ENCODE peak calls at places on chromosomes 4 and X, in six cellular contexts. R is GM12891, S is GM12878, D is H1, V is HepG2, K is K562. A is an unnamed sample.

GRCh38 chr4:107035711-107036601 is at the start of gene DKK2:
- DNase-seq in R (no peak), D (peak), S (no peak), V (no peak), K (no peak), A (peak)

GRCh38 chr4:31185014-31185585 is 464.9 kb downstream of the PCDH7 start:
- DNase-seq in R (no peak), S (no peak), V (no peak), K (no peak), D (no peak), A (no peak)

GRCh38 chr4:95038791-95039190 is 281.0 kb downstream of the BMPR1B start:
- DNase-seq in R (no peak), S (no peak), K (no peak), V (no peak), D (no peak), A (no peak)

GRCh38 chr4:140130677-140131076 is 23.3 kb downstream of the MAML3 start:
- DNase-seq in S (no peak), K (no peak), D (no peak), R (no peak), V (no peak), A (no peak)

GRCh38 chr4:212438-213174 is 88.3 kb downstream of the ZNF718 start:
- DNase-seq in V (no peak), D (peak), S (no peak), R (no peak), K (peak), A (no peak)

GRCh38 chr4:77505958-77506319 is 99.7 kb upstream of the CXCL13 start:
- DNase-seq in S (no peak), D (no peak), K (no peak), R (no peak), V (no peak), A (no peak)

GRCh38 chr4:20217951-20218350 is 33.8 kb upstream of the SLIT2 start:
- DNase-seq in D (no peak), V (no peak), S (no peak), R (no peak), K (no peak), A (no peak)

GRCh38 chr4:3816983-3817382 is 50.8 kb downstream of the ADRA2C start:
- DNase-seq in R (no peak), S (no peak), D (no peak), V (no peak), K (no peak), A (no peak)

GRCh38 chr4:105327222-105327621 is 146.6 kb downstream of the PPA2 start:
- DNase-seq in R (no peak), K (no peak), V (no peak), D (no peak), S (no peak), A (no peak)

GRCh38 chr4:22372958-22373357 is 142.9 kb downstream of the ADGRA3 start:
- DNase-seq in V (no peak), S (no peak), K (no peak), R (no peak), D (no peak), A (no peak)

GRCh38 chrX:121161501-121161933 is 114.1 kb downstream of the GLUD2 start:
- DNase-seq in D (no peak), R (no peak), S (peak), V (no peak), K (peak), A (no peak)

GRCh38 chrX:53795583-53795982 is 109.1 kb upstream of the HUWE1 start:
- DNase-seq in V (no peak), R (no peak), S (no peak), K (no peak), D (no peak), A (no peak)
- TF ChIP-seq TAF1 in V (no peak), R (no peak), S (no peak), K (no peak), D (no peak), A (no peak)

GRCh38 chr4:121823505-121824170 is at the start of gene CCNA2:
- DNase-seq in R (peak), S (peak), D (peak), V (peak), K (peak), A (peak)
- TF ChIP-seq POLR2A in R (peak), S (peak), D (peak), V (peak), K (peak), A (peak)

DNA sequence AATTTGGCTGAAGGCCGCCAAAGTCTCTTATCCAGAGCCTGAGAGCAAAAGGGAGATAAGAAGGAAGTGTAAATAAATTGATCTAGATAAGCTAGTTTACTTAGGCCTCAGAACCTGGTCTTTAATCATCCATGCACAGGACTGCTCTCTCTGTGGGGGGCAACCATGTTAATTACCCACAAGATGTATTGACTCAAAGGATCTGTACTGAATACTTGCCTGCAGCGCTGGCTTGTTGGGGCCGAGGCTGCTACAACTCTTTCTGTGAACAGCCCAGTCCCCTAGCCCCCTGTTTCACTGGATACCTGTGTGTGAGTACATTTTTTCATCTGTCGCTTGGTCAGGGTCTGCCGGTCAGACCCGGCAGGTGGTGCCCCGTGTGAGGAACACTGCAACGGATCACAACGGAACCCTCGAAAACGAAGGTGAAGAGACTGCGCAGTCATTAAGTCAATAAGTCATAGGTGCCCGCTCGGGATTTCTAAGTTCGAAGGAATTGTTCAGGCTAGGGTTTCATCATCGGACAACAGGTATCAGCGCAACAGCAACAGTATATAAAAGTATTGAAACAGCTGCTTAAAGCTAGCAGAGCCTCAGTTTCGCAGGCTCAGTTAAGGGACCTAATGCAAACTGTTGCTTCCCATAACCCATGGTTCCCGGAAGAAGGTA is 8.3 kb downstream of the MAGEA11 start:
- DNase-seq in V (peak), K (no peak), R (no peak), S (no peak), D (no peak), A (no peak)
- TF ChIP-seq TAF1 in V (no peak), K (no peak), R (no peak), S (no peak), D (no peak), A (no peak)

GRCh38 chrX:111680988-111681779 is at the start of gene ALG13:
- DNase-seq in K (peak), V (peak), R (peak), S (peak), D (peak), A (peak)
- TF ChIP-seq POLR2A in K (peak), V (peak), R (peak), S (peak), D (peak), A (peak)

DNA sequence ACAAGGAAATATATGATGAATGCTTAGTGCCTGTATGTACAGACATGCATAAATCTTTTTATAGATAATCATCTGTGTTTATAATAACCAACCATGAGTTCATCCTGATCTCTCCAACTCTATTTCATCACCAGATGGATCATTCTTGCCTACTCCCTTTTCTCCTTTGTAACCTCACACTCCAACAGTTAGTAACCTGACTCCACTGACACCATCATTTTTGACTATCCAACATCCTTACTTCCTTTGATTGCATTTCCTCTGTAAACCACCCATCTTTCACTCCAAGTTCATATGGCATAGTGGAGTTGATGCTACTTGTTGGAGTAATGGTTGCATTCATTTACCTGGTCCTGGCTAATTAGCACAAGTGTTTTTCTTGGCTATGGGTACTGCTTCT is 170.6 kb downstream of the ZNF330 start:
- DNase-seq in V (no peak), K (no peak), D (no peak), R (no peak), S (no peak), A (no peak)
- TF ChIP-seq TAF1 in V (no peak), K (no peak), D (no peak), R (no peak), S (no peak), A (no peak)

GRCh38 chrX:63250253-63250868 is 100.8 kb downstream of the SPIN4 start:
- DNase-seq in K (peak), R (no peak), V (peak), S (peak), D (no peak), A (no peak)
- TF ChIP-seq POLR2A in K (no peak), R (no peak), V (no peak), S (no peak), D (no peak), A (no peak)

GRCh38 chrX:38664285-38664684 is 102.9 kb downstream of the TSPAN7 start:
- DNase-seq in D (no peak), K (peak), R (no peak), S (no peak), V (peak), A (no peak)
- TF ChIP-seq TAF1 in D (no peak), K (no peak), R (no peak), S (no peak), V (no peak), A (no peak)

GRCh38 chrX:103585421-103586313 is at the start of gene TCEAL4:
- DNase-seq in R (no peak), D (peak), S (no peak), K (no peak), V (no peak), A (peak)
- TF ChIP-seq POLR2A in R (no peak), D (peak), S (peak), K (no peak), V (peak), A (no peak)

A was measured in GM12892.